ENCODE peak calls at places on chromosomes 13 and 19, in four cellular contexts. V is neuronal stem cell, J is neural progenitor cell, Z is fibroblast of lung. A is an unnamed sample.
A peak's percentile ranks its signal among the peaks of the same experiment; 100 is the strongest.

GRCh38 chr13:103403148-103403740 is 337.0 kb upstream of the SLC10A2 start:
- DNase-seq in V (no peak), Z (no peak), J (no peak), A (no peak)

GRCh38 chr19:8107301-8107903 is 42.0 kb downstream of the FBN3 start:
- DNase-seq in Z (no peak), V (no peak), J (no peak), A (no peak)

GRCh38 chr13:110138009-110138699 is 168.8 kb downstream of the COL4A1 start:
- DNase-seq in Z (peak; percentile 82), V (no peak), J (peak; percentile 56), A (peak; percentile 93)

GRCh38 chr13:106446011-106446410 is 89.5 kb downstream of the EFNB2 start:
- DNase-seq in Z (peak; percentile 84), V (no peak), J (peak; percentile 30), A (peak; percentile 35)

GRCh38 chr13:107650081-107650701 is 565.1 kb downstream of the LIG4 start:
- DNase-seq in V (peak; percentile 57), Z (peak; percentile 50), J (peak; percentile 85), A (peak; percentile 77)

GRCh38 chr19:10719466-10719961 is 1.6 kb downstream of the DNM2 start:
- DNase-seq in Z (no peak), J (no peak), V (no peak), A (peak; percentile 41)

GRCh38 chr13:23988546-23989122 is 91.3 kb upstream of the C1QTNF9B start:
- DNase-seq in J (no peak), Z (peak; percentile 57), V (no peak), A (no peak)

GRCh38 chr13:24905242-24905641 is 141.3 kb downstream of the RNF17 start:
- DNase-seq in J (no peak), V (no peak), Z (peak; percentile 16), A (peak; percentile 48)

GRCh38 chr13:110448230-110448629 is 113.3 kb downstream of the RAB20 start:
- DNase-seq in J (no peak), Z (peak; percentile 93), V (no peak), A (peak; percentile 38)

GRCh38 chr13:59745395-59745788 is 418.3 kb downstream of the DIAPH3 start:
- DNase-seq in J (no peak), V (no peak), Z (peak; percentile 56), A (peak; percentile 55)

GRCh38 chr13:105442941-105443340 is 1092.5 kb downstream of the EFNB2 start:
- DNase-seq in V (no peak), J (no peak), Z (peak; percentile 99), A (peak; percentile 40)

GRCh38 chr19:57382806-57383488 is 6.7 kb upstream of the ZNF548 start:
- DNase-seq in J (no peak), V (no peak), Z (no peak), A (no peak)

GRCh38 chr19:42683917-42684513 is 56.3 kb downstream of the PSG3 start:
- DNase-seq in V (no peak), Z (peak; percentile 12), J (peak; percentile 11), A (peak; percentile 32)

GRCh38 chr13:31200636-31200970 is 828 bp downstream of the B3GLCT start:
- DNase-seq in Z (peak; percentile 41), V (peak; percentile 36), J (peak; percentile 69), A (no peak)

GRCh38 chr19:34556500-34556899 is 74.9 kb downstream of the WTIP start:
- DNase-seq in V (no peak), Z (no peak), J (peak; percentile 65), A (peak; percentile 66)

GRCh38 chr19:472005-472858 is 11.4 kb upstream of the SHC2 start:
- DNase-seq in J (no peak), Z (no peak), V (no peak), A (peak; percentile 42)

GRCh38 chr13:45416521-45417125 is 1.6 kb downstream of the SLC25A30 start:
- DNase-seq in Z (no peak), V (no peak), J (no peak), A (no peak)

GRCh38 chr13:102197193-102197592 is 204.7 kb downstream of the FGF14 start:
- DNase-seq in J (peak; percentile 28), V (no peak), Z (peak; percentile 29), A (peak; percentile 14)

GRCh38 chr19:54192972-54193371 is 1.9 kb downstream of the TSEN34 start:
- DNase-seq in J (no peak), V (no peak), Z (no peak), A (no peak)

GRCh38 chr13:65748227-65748626 is 1481.9 kb downstream of the PCDH9 start:
- DNase-seq in J (no peak), Z (no peak), V (no peak), A (no peak)

GRCh38 chr13:24230428-24231072 is 70.0 kb downstream of the SPATA13 start:
- DNase-seq in J (no peak), V (no peak), Z (no peak), A (no peak)

GRCh38 chr19:13935765-13936486 is 2.3 kb downstream of the PODNL1 start:
- DNase-seq in Z (peak; percentile 37), J (peak; percentile 74), V (peak; percentile 35), A (no peak)

GRCh38 chr13:51682691-51683090 is 98.4 kb downstream of the WDFY2 start:
- DNase-seq in J (no peak), V (no peak), Z (no peak), A (peak; percentile 66)

GRCh38 chr13:32473650-32474049 is 45.7 kb upstream of the N4BP2L1 start:
- DNase-seq in V (no peak), Z (no peak), J (no peak), A (no peak)

GRCh38 chr13:32472194-32472621 is 44.3 kb upstream of the N4BP2L1 start:
- DNase-seq in V (no peak), J (no peak), Z (no peak), A (peak; percentile 21)

GRCh38 chr13:32468502-32469147 is 40.7 kb upstream of the N4BP2L1 start:
- DNase-seq in V (no peak), J (no peak), Z (peak; percentile 20), A (no peak)

GRCh38 chr13:32475403-32475802 is 47.5 kb upstream of the N4BP2L1 start:
- DNase-seq in V (no peak), Z (no peak), J (peak; percentile 7), A (no peak)

GRCh38 chr13:32471187-32471922 is 43.4 kb upstream of the N4BP2L1 start:
- DNase-seq in Z (peak; percentile 74), J (peak; percentile 51), V (no peak), A (peak; percentile 61)
- H3K9ac ChIP-seq in Z (no peak overlapping the region), J (no peak overlapping the region), V (no peak overlapping the region), A (peak overlapping the region; percentile 51)

GRCh38 chr13:27956576-27957300 is 12.4 kb downstream of the CDX2 start:
- DNase-seq in J (no peak), V (no peak), Z (no peak), A (no peak)
- H3K4me1 ChIP-seq in J (no peaks in the 10 kb centered on the region), V (no peaks in the 10 kb centered on the region), Z (no peaks in the 10 kb centered on the region), A (peaks cover 12% of the 10 kb centered on the region)

DNA sequence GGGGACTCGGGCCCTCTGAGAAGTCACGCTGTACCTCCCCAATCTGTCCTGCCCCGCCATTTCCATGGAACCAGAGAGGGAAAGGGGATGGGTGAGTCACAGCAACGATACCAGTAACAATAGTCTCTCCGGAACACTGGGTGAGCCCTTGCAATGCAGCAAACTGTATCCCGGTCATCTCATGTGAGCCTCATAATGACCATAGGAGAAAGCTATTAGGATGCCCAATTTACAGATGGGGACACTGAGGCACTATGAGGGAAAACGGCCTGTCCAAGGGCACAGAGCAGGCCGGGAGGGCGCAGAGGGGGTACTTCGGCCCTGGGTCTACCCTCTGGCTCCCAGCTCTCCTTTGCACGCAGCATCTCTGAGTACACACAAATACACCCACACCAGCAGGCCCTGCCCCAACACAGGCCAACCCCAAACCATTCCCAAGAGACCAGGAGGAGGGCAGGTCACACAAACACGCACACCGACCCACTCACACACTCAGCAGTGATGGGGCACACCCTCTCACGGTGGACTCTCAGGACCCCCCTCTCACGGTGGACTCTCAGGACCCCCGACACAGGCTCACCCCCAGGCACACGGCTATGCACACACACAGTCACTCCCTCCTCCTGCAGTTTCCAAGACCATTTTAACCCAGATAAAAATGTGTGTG is 18.2 kb downstream of the LRRC4B start:
- DNase-seq in Z (no peak), V (no peak), J (no peak), A (no peak)
- H3K9ac ChIP-seq in Z (no peak overlapping the region), V (peak overlapping the region; percentile 76), J (no peak overlapping the region), A (no peak overlapping the region)

GRCh38 chr19:49425178-49425577 is at the start of gene GFY:
- DNase-seq in V (no peak), J (no peak), Z (no peak), A (no peak)

GRCh38 chr19:49422407-49423277 is 599 bp downstream of the PTH2 start:
- DNase-seq in V (peak; percentile 79), J (peak; percentile 92), Z (peak; percentile 30), A (peak; percentile 63)

GRCh38 chr19:49421878-49422202 is 1.4 kb downstream of the PTH2 start:
- DNase-seq in V (no peak), J (no peak), Z (no peak), A (no peak)

GRCh38 chr19:49423278-49423984 is at the start of gene PTH2:
- DNase-seq in V (no peak), J (no peak), Z (no peak), A (no peak)

GRCh38 chr19:49423985-49424303 is 703 bp upstream of the PTH2 start:
- DNase-seq in Z (no peak), V (no peak), J (no peak), A (no peak)
- H3K4me1 ChIP-seq in Z (no peaks in the 10 kb centered on the region), V (peaks cover 21% of the 10 kb centered on the region), J (peaks cover 27% of the 10 kb centered on the region), A (peaks cover 5% of the 10 kb centered on the region)

GRCh38 chr13:26743971-26744370 is 16.6 kb downstream of the GPR12 start:
- DNase-seq in J (peak; percentile 70), Z (no peak), V (no peak), A (no peak)

GRCh38 chr13:26749285-26749684 is 11.3 kb downstream of the GPR12 start:
- DNase-seq in Z (no peak), V (no peak), J (no peak), A (no peak)

GRCh38 chr13:26752671-26753070 is 7.9 kb downstream of the GPR12 start:
- DNase-seq in V (no peak), J (no peak), Z (no peak), A (no peak)

DNA sequence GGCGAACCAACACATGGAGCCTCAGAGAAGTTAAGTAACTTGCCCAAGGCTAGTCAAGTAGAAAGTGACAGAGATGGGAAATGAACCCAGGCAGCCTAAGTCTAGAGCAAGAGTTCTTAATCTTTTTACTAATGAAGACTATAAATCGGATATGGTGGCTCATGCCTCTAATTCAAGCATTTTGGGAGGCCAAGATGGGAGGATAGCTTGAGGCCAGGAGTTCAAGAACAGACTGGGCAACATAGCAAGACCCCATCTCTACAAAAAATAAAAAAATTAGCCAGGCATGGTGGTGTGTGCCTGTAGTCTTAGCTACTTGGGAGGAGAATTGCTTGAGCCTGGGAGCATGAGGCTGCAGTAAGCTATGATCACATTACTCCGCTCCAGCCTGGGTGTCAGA is 10.7 kb downstream of the GPR12 start:
- DNase-seq in Z (no peak), J (no peak), V (no peak), A (no peak)
- H3K9ac ChIP-seq in Z (no peak overlapping the region), J (no peak overlapping the region), V (no peak overlapping the region), A (no peak overlapping the region)

DNA sequence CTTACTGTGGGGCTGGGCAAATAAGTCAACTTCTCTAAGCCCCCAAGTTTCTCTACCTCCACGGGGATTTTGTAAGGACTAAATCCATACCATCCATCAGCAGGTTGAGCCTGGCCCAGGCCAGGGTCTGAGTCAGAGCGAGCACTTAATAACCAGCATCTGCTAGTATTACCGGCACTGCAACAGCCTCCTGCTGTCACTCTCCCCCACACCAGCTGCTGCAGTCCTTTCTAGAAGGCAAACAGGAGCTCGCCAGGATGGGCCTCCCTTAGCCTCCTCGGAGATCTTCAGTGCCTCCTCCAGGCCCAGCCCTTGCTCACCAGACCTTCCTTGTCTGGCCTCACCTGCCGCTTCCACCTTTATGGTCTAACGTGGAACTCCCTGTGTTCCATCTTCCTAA is 3.2 kb downstream of the NAPA start:
- DNase-seq in V (no peak), Z (peak; percentile 16), J (no peak), A (peak; percentile 64)
- H3K4me1 ChIP-seq in V (peaks cover 18% of the 10 kb centered on the region), Z (peaks cover 31% of the 10 kb centered on the region), J (peaks cover 14% of the 10 kb centered on the region), A (peaks cover 31% of the 10 kb centered on the region)